ENCODE peak calls at places on chromosome 20, in six cellular contexts. X, B, Z, K, M and H are unnamed samples.

GRCh38 chr20:334578-334977 is 9.2 kb downstream of the SOX12 start:
- DNase-seq in B (no peak), Z (no peak), X (no peak), M (no peak), K (no peak), H (no peak)

GRCh38 chr20:15515706-15516105 is 1057.5 kb downstream of the KIF16B start:
- DNase-seq in M (no peak), B (no peak), X (no peak), Z (no peak), K (no peak), H (no peak)

GRCh38 chr20:58408603-58409246 is 19.7 kb downstream of the VAPB start:
- DNase-seq in X (no peak), M (no peak), K (no peak), B (no peak), Z (no peak), H (peak; percentile 38)

GRCh38 chr20:58481541-58482021 is 33.6 kb downstream of the APCDD1L start:
- DNase-seq in B (peak; percentile 42), M (no peak), X (peak; percentile 61), Z (no peak), K (no peak), H (peak; percentile 68)

GRCh38 chr20:32018269-32019155 is 8.3 kb downstream of the CCM2L start:
- DNase-seq in M (peak; percentile 51), B (peak; percentile 75), Z (no peak), X (peak; percentile 82), K (no peak), H (no peak)

GRCh38 chr20:49542514-49542991 is 25.4 kb downstream of the PTGIS start:
- DNase-seq in X (no peak), Z (no peak), B (no peak), K (no peak), M (no peak), H (no peak)

GRCh38 chr20:44642203-44643153 is 9.0 kb downstream of the ADA start:
- DNase-seq in Z (peak; percentile 42), K (peak; percentile 41), X (peak; percentile 66), M (peak; percentile 79), B (peak; percentile 74), H (peak; percentile 95)

GRCh38 chr20:21505810-21506530 is 7.9 kb downstream of the NKX2-2 start:
- DNase-seq in K (no peak), M (no peak), Z (no peak), B (peak; percentile 53), X (peak; percentile 74), H (peak; percentile 47)

GRCh38 chr20:41854765-41855164 is 236.6 kb upstream of the CHD6 start:
- DNase-seq in X (no peak), M (no peak), K (no peak), Z (no peak), B (no peak), H (no peak)

GRCh38 chr20:20665933-20666332 is 46.5 kb downstream of the RALGAPA2 start:
- DNase-seq in B (no peak), X (no peak), M (no peak), Z (no peak), K (no peak), H (no peak)

GRCh38 chr20:36152266-36152665 is 2.3 kb upstream of the EPB41L1 start:
- DNase-seq in X (no peak), B (no peak), K (no peak), Z (no peak), M (no peak), H (no peak)

GRCh38 chr20:52852695-52853094 is 119.5 kb upstream of the TSHZ2 start:
- DNase-seq in X (no peak), K (no peak), M (no peak), B (peak; percentile 32), Z (no peak), H (no peak)

GRCh38 chr20:38098952-38099351 is 65.4 kb downstream of the RPRD1B start:
- DNase-seq in X (no peak), K (no peak), B (no peak), M (no peak), Z (no peak), H (no peak)

GRCh38 chr20:46021361-46022359 is 7.4 kb upstream of the SLC12A5 start:
- DNase-seq in Z (no peak), X (peak; percentile 54), M (no peak), K (no peak), B (peak; percentile 39), H (no peak)

GRCh38 chr20:57680934-57681914 is 28.6 kb downstream of the PMEPA1 start:
- DNase-seq in M (no peak), X (no peak), K (no peak), Z (no peak), B (no peak), H (no peak)

GRCh38 chr20:41133709-41134361 is 3.5 kb upstream of the PLCG1 start:
- DNase-seq in M (peak; percentile 54), B (no peak), X (no peak), K (no peak), Z (no peak), H (no peak)

GRCh38 chr20:61263084-61263695 is 11.1 kb downstream of the CDH4 start:
- DNase-seq in M (no peak), B (no peak), X (peak; percentile 33), K (no peak), Z (no peak), H (peak; percentile 49)

GRCh38 chr20:45890077-45890996 is 671 bp downstream of the NEURL2 start:
- DNase-seq in B (peak; percentile 83), X (peak; percentile 87), M (peak; percentile 90), Z (no peak), K (peak; percentile 70), H (peak; percentile 91)

GRCh38 chr20:58416832-58417231 is 27.8 kb downstream of the VAPB start:
- DNase-seq in K (no peak), B (no peak), Z (no peak), M (no peak), X (no peak), H (no peak)

GRCh38 chr20:41171736-41172295 is 34.5 kb downstream of the PLCG1 start:
- DNase-seq in X (no peak), B (peak; percentile 0), K (peak; percentile 22), M (peak; percentile 51), Z (no peak), H (no peak)

GRCh38 chr20:36591854-36592641 is 13.5 kb upstream of the RAB5IF start:
- DNase-seq in Z (no peak), K (peak; percentile 30), X (no peak), M (no peak), B (no peak), H (peak; percentile 57)

GRCh38 chr20:42134265-42135098 is 516.3 kb upstream of the CHD6 start:
- DNase-seq in Z (no peak), K (no peak), M (no peak), X (no peak), B (no peak), H (no peak)

GRCh38 chr20:47696856-47697255 is 88.4 kb downstream of the SULF2 start:
- DNase-seq in K (no peak), X (no peak), M (no peak), Z (no peak), B (no peak), H (no peak)

GRCh38 chr20:1374246-1374645 is 18.6 kb downstream of the FKBP1A start:
- DNase-seq in K (no peak), M (no peak), Z (no peak), X (no peak), B (no peak), H (no peak)
- TF ChIP-seq CTCF in K (no peak), M (no peak), Z (no peak), X (no peak), B (no peak), H (no peak)

DNA sequence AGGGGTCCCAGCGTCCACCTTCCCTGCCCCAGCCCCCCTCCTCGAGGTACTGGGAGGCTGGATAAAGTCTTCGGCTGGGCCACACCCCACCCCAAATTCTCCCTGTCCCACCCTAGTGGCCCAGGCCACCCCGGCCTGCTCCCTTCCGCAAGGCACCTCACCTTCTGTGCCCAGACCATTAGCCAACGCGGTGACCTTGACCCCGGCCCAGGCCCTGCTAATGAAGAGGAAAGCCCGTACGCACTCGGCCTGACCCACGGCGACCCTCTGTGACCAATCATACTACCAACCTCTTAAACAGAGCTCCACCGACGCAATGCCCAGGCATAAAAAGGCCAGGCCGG is 182 bp upstream of the OXT start:
- DNase-seq in X (no peak), Z (no peak), B (no peak), M (no peak), K (no peak), H (no peak)
- H3K4me3 ChIP-seq in X (no peak overlapping the region), Z (peak overlapping the region; percentile 32), B (peak overlapping the region; percentile 53), M (peak overlapping the region; percentile 34), K (no peak overlapping the region), H (no peak overlapping the region)

GRCh38 chr20:51767867-51768758 is at the start of gene ATP9A:
- DNase-seq in X (peak; percentile 67), M (peak; percentile 69), B (peak; percentile 45), Z (no peak), K (no peak), H (peak; percentile 36)
- TF ChIP-seq CTCF in X (no peak), M (no peak), B (no peak), Z (no peak), K (no peak), H (no peak)

GRCh38 chr20:23309781-23310180 is 40.8 kb upstream of the NXT1 start:
- DNase-seq in M (no peak), X (no peak), B (no peak), Z (no peak), K (no peak), H (no peak)
- H3K4me3 ChIP-seq in M (no peak overlapping the region), X (no peak overlapping the region), B (no peak overlapping the region), Z (no peak overlapping the region), K (no peak overlapping the region), H (no peak overlapping the region)

GRCh38 chr20:56630086-56630493 is 984 bp downstream of the TFAP2C start:
- DNase-seq in M (no peak), B (peak; percentile 43), Z (no peak), K (no peak), X (peak; percentile 74), H (peak; percentile 83)
- TF ChIP-seq CTCF in M (peak; percentile 4), B (peak; percentile 15), Z (peak; percentile 72), K (peak; percentile 10), X (peak; percentile 28), H (peak; percentile 72)

DNA sequence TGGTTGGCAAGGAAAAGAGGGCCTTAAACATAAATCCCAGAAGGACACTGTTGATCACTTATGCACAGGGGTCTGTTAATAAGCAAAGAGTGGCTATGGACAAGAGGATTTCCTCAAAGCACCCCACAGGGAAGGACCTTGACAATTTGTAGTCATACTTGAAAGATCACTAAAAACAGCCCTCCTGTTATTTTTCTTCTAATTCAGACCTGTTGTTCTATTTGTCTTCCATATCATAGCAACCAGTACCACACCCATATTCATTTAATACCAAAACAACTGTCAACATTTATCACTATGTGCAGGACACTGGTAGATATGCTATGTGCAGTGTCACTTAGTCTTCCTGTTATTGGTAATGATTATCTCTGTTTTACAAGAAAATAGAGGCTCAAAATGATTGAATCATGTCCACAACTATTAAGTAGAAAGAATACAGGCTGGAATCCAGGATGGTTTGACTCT is 3.2 kb upstream of the DYNLRB1 start:
- DNase-seq in M (no peak), B (no peak), X (no peak), K (no peak), Z (no peak), H (no peak)
- H3K4me3 ChIP-seq in M (no peak overlapping the region), B (no peak overlapping the region), X (no peak overlapping the region), K (no peak overlapping the region), Z (no peak overlapping the region), H (no peak overlapping the region)

GRCh38 chr20:62409935-62410741 is 3.1 kb upstream of the CABLES2 start:
- DNase-seq in K (no peak), Z (no peak), M (no peak), B (peak; percentile 83), X (peak; percentile 86), H (peak; percentile 26)
- TF ChIP-seq CTCF in K (peak; percentile 30), Z (peak; percentile 51), M (no peak), B (peak; percentile 53), X (peak; percentile 22), H (peak; percentile 77)